ENCODE peak calls at places on chromosomes 11 and 22, in six cellular contexts. One of them, this sample, is unnamed.

GRCh38 chr22:46969961-46970360 is 207.5 kb downstream of the TBC1D22A start:
- DNase-seq in renal cortical epithelial cell: no peak
- DNase-seq in A673: no peak
- DNase-seq in stimulated activated CD4-positive, alpha-beta T cell treated with anti-CD3 and anti-CD28 coated beads, Interleukin-12 subunit alpha, Interleukin-12 subunit beta, amount 100 ng/mL, for 48 hours: no peak
- DNase-seq in H4: no peak
- DNase-seq in endothelial cell: no peak
- DNase-seq in this sample: no peak

GRCh38 chr11:76918941-76919386 is 58.2 kb downstream of the ACER3 start:
- DNase-seq in renal cortical epithelial cell: peak
- DNase-seq in A673: peak
- DNase-seq in stimulated activated CD4-positive, alpha-beta T cell treated with anti-CD3 and anti-CD28 coated beads, Interleukin-12 subunit alpha, Interleukin-12 subunit beta, amount 100 ng/mL, for 48 hours: no peak
- DNase-seq in H4: peak
- DNase-seq in endothelial cell: no peak
- DNase-seq in this sample: no peak

GRCh38 chr22:36356708-36357694 is 30.8 kb downstream of the MYH9 start:
- DNase-seq in renal cortical epithelial cell: no peak
- DNase-seq in A673: no peak
- DNase-seq in stimulated activated CD4-positive, alpha-beta T cell treated with anti-CD3 and anti-CD28 coated beads, Interleukin-12 subunit alpha, Interleukin-12 subunit beta, amount 100 ng/mL, for 48 hours: peak
- DNase-seq in H4: no peak
- DNase-seq in endothelial cell: no peak
- DNase-seq in this sample: peak

GRCh38 chr11:76766521-76766920 is 16.6 kb upstream of the TSKU start:
- DNase-seq in renal cortical epithelial cell: no peak
- DNase-seq in A673: no peak
- DNase-seq in stimulated activated CD4-positive, alpha-beta T cell treated with anti-CD3 and anti-CD28 coated beads, Interleukin-12 subunit alpha, Interleukin-12 subunit beta, amount 100 ng/mL, for 48 hours: no peak
- DNase-seq in H4: no peak
- DNase-seq in endothelial cell: no peak
- DNase-seq in this sample: no peak

GRCh38 chr22:25167834-25168601 is 31.6 kb upstream of the CRYBB3 start:
- DNase-seq in renal cortical epithelial cell: peak
- DNase-seq in A673: no peak
- DNase-seq in stimulated activated CD4-positive, alpha-beta T cell treated with anti-CD3 and anti-CD28 coated beads, Interleukin-12 subunit alpha, Interleukin-12 subunit beta, amount 100 ng/mL, for 48 hours: no peak
- DNase-seq in H4: peak
- DNase-seq in endothelial cell: no peak
- DNase-seq in this sample: no peak

GRCh38 chr11:132466983-132467382 is 1065.3 kb downstream of the OPCML start:
- DNase-seq in renal cortical epithelial cell: no peak
- DNase-seq in A673: no peak
- DNase-seq in stimulated activated CD4-positive, alpha-beta T cell treated with anti-CD3 and anti-CD28 coated beads, Interleukin-12 subunit alpha, Interleukin-12 subunit beta, amount 100 ng/mL, for 48 hours: no peak
- DNase-seq in H4: no peak
- DNase-seq in endothelial cell: peak
- DNase-seq in this sample: no peak

GRCh38 chr11:100095809-100096208 is 591.3 kb upstream of the ARHGAP42 start:
- DNase-seq in renal cortical epithelial cell: no peak
- DNase-seq in A673: no peak
- DNase-seq in stimulated activated CD4-positive, alpha-beta T cell treated with anti-CD3 and anti-CD28 coated beads, Interleukin-12 subunit alpha, Interleukin-12 subunit beta, amount 100 ng/mL, for 48 hours: no peak
- DNase-seq in H4: no peak
- DNase-seq in endothelial cell: no peak
- DNase-seq in this sample: no peak

GRCh38 chr11:12518606-12519385 is 141.4 kb downstream of the PARVA start:
- DNase-seq in renal cortical epithelial cell: no peak
- DNase-seq in A673: no peak
- DNase-seq in stimulated activated CD4-positive, alpha-beta T cell treated with anti-CD3 and anti-CD28 coated beads, Interleukin-12 subunit alpha, Interleukin-12 subunit beta, amount 100 ng/mL, for 48 hours: no peak
- DNase-seq in H4: no peak
- DNase-seq in endothelial cell: no peak
- DNase-seq in this sample: no peak

GRCh38 chr11:33375236-33375635 is 118.1 kb downstream of the HIPK3 start:
- DNase-seq in renal cortical epithelial cell: no peak
- DNase-seq in A673: no peak
- DNase-seq in stimulated activated CD4-positive, alpha-beta T cell treated with anti-CD3 and anti-CD28 coated beads, Interleukin-12 subunit alpha, Interleukin-12 subunit beta, amount 100 ng/mL, for 48 hours: no peak
- DNase-seq in H4: no peak
- DNase-seq in endothelial cell: no peak
- DNase-seq in this sample: no peak

GRCh38 chr11:125464266-125464662 is 31.8 kb downstream of the FEZ1 start:
- DNase-seq in renal cortical epithelial cell: no peak
- DNase-seq in A673: no peak
- DNase-seq in stimulated activated CD4-positive, alpha-beta T cell treated with anti-CD3 and anti-CD28 coated beads, Interleukin-12 subunit alpha, Interleukin-12 subunit beta, amount 100 ng/mL, for 48 hours: no peak
- DNase-seq in H4: peak
- DNase-seq in endothelial cell: no peak
- DNase-seq in this sample: no peak

GRCh38 chr22:43152001-43152354 is 619 bp downstream of the TSPO start:
- DNase-seq in renal cortical epithelial cell: no peak
- DNase-seq in A673: peak
- DNase-seq in stimulated activated CD4-positive, alpha-beta T cell treated with anti-CD3 and anti-CD28 coated beads, Interleukin-12 subunit alpha, Interleukin-12 subunit beta, amount 100 ng/mL, for 48 hours: no peak
- DNase-seq in H4: no peak
- DNase-seq in endothelial cell: no peak
- DNase-seq in this sample: peak

GRCh38 chr11:68878022-68878421 is 25.6 kb downstream of the MRPL21 start:
- DNase-seq in renal cortical epithelial cell: no peak
- DNase-seq in A673: no peak
- DNase-seq in stimulated activated CD4-positive, alpha-beta T cell treated with anti-CD3 and anti-CD28 coated beads, Interleukin-12 subunit alpha, Interleukin-12 subunit beta, amount 100 ng/mL, for 48 hours: no peak
- DNase-seq in H4: no peak
- DNase-seq in endothelial cell: no peak
- DNase-seq in this sample: no peak

GRCh38 chr22:45945621-45946020 is 31.3 kb downstream of the WNT7B start:
- DNase-seq in renal cortical epithelial cell: no peak
- DNase-seq in A673: no peak
- DNase-seq in stimulated activated CD4-positive, alpha-beta T cell treated with anti-CD3 and anti-CD28 coated beads, Interleukin-12 subunit alpha, Interleukin-12 subunit beta, amount 100 ng/mL, for 48 hours: no peak
- DNase-seq in H4: no peak
- DNase-seq in endothelial cell: no peak
- DNase-seq in this sample: no peak

GRCh38 chr22:19658967-19659804 is 55.1 kb upstream of the SEPTIN5 start:
- DNase-seq in renal cortical epithelial cell: no peak
- DNase-seq in A673: no peak
- DNase-seq in stimulated activated CD4-positive, alpha-beta T cell treated with anti-CD3 and anti-CD28 coated beads, Interleukin-12 subunit alpha, Interleukin-12 subunit beta, amount 100 ng/mL, for 48 hours: no peak
- DNase-seq in H4: no peak
- DNase-seq in endothelial cell: no peak
- DNase-seq in this sample: no peak

GRCh38 chr11:57792870-57793269 is 31.3 kb downstream of the CTNND1 start:
- DNase-seq in renal cortical epithelial cell: peak
- DNase-seq in A673: no peak
- DNase-seq in stimulated activated CD4-positive, alpha-beta T cell treated with anti-CD3 and anti-CD28 coated beads, Interleukin-12 subunit alpha, Interleukin-12 subunit beta, amount 100 ng/mL, for 48 hours: no peak
- DNase-seq in H4: no peak
- DNase-seq in endothelial cell: no peak
- DNase-seq in this sample: no peak

GRCh38 chr22:12601870-12602779 is 2925.9 kb upstream of the OR11H1 start:
- DNase-seq in renal cortical epithelial cell: no peak
- DNase-seq in A673: no peak
- DNase-seq in stimulated activated CD4-positive, alpha-beta T cell treated with anti-CD3 and anti-CD28 coated beads, Interleukin-12 subunit alpha, Interleukin-12 subunit beta, amount 100 ng/mL, for 48 hours: no peak
- DNase-seq in H4: peak
- DNase-seq in endothelial cell: no peak
- DNase-seq in this sample: no peak

GRCh38 chr11:91804057-91804456 is 420.6 kb upstream of the FAT3 start:
- DNase-seq in renal cortical epithelial cell: peak
- DNase-seq in A673: peak
- DNase-seq in stimulated activated CD4-positive, alpha-beta T cell treated with anti-CD3 and anti-CD28 coated beads, Interleukin-12 subunit alpha, Interleukin-12 subunit beta, amount 100 ng/mL, for 48 hours: no peak
- DNase-seq in H4: no peak
- DNase-seq in endothelial cell: no peak
- DNase-seq in this sample: no peak

GRCh38 chr11:75862437-75862836 is 47.4 kb downstream of the UVRAG start:
- DNase-seq in renal cortical epithelial cell: no peak
- DNase-seq in A673: no peak
- DNase-seq in stimulated activated CD4-positive, alpha-beta T cell treated with anti-CD3 and anti-CD28 coated beads, Interleukin-12 subunit alpha, Interleukin-12 subunit beta, amount 100 ng/mL, for 48 hours: no peak
- DNase-seq in H4: no peak
- DNase-seq in endothelial cell: no peak
- DNase-seq in this sample: no peak

GRCh38 chr22:19984201-19984753 is 32.3 kb downstream of the ARVCF start:
- DNase-seq in renal cortical epithelial cell: peak
- DNase-seq in A673: peak
- DNase-seq in stimulated activated CD4-positive, alpha-beta T cell treated with anti-CD3 and anti-CD28 coated beads, Interleukin-12 subunit alpha, Interleukin-12 subunit beta, amount 100 ng/mL, for 48 hours: no peak
- DNase-seq in H4: peak
- DNase-seq in endothelial cell: no peak
- DNase-seq in this sample: no peak

GRCh38 chr11:71420455-71421241 is 27.5 kb downstream of the DHCR7 start:
- DNase-seq in renal cortical epithelial cell: peak
- DNase-seq in A673: peak
- DNase-seq in stimulated activated CD4-positive, alpha-beta T cell treated with anti-CD3 and anti-CD28 coated beads, Interleukin-12 subunit alpha, Interleukin-12 subunit beta, amount 100 ng/mL, for 48 hours: peak
- DNase-seq in H4: peak
- DNase-seq in endothelial cell: peak
- DNase-seq in this sample: no peak

GRCh38 chr11:125272092-125272491 is 107.5 kb downstream of the PKNOX2 start:
- DNase-seq in renal cortical epithelial cell: peak
- DNase-seq in A673: no peak
- DNase-seq in stimulated activated CD4-positive, alpha-beta T cell treated with anti-CD3 and anti-CD28 coated beads, Interleukin-12 subunit alpha, Interleukin-12 subunit beta, amount 100 ng/mL, for 48 hours: no peak
- DNase-seq in H4: no peak
- DNase-seq in endothelial cell: no peak
- DNase-seq in this sample: no peak

GRCh38 chr22:37186228-37186996 is 1.6 kb downstream of the C1QTNF6 start:
- DNase-seq in renal cortical epithelial cell: peak
- DNase-seq in A673: peak
- DNase-seq in stimulated activated CD4-positive, alpha-beta T cell treated with anti-CD3 and anti-CD28 coated beads, Interleukin-12 subunit alpha, Interleukin-12 subunit beta, amount 100 ng/mL, for 48 hours: peak
- DNase-seq in H4: peak
- DNase-seq in endothelial cell: peak
- DNase-seq in this sample: no peak

GRCh38 chr22:46575915-46576555 is 38.6 kb upstream of the CELSR1 start:
- DNase-seq in renal cortical epithelial cell: no peak
- DNase-seq in A673: no peak
- DNase-seq in stimulated activated CD4-positive, alpha-beta T cell treated with anti-CD3 and anti-CD28 coated beads, Interleukin-12 subunit alpha, Interleukin-12 subunit beta, amount 100 ng/mL, for 48 hours: no peak
- DNase-seq in H4: no peak
- DNase-seq in endothelial cell: no peak
- DNase-seq in this sample: no peak

GRCh38 chr11:33652930-33653329 is 47.7 kb downstream of the C11orf91 start:
- DNase-seq in renal cortical epithelial cell: no peak
- DNase-seq in A673: no peak
- DNase-seq in stimulated activated CD4-positive, alpha-beta T cell treated with anti-CD3 and anti-CD28 coated beads, Interleukin-12 subunit alpha, Interleukin-12 subunit beta, amount 100 ng/mL, for 48 hours: no peak
- DNase-seq in H4: no peak
- DNase-seq in endothelial cell: no peak
- DNase-seq in this sample: no peak

GRCh38 chr11:121104223-121104831 is 3.3 kb downstream of the TECTA start:
- DNase-seq in renal cortical epithelial cell: no peak
- DNase-seq in A673: no peak
- DNase-seq in stimulated activated CD4-positive, alpha-beta T cell treated with anti-CD3 and anti-CD28 coated beads, Interleukin-12 subunit alpha, Interleukin-12 subunit beta, amount 100 ng/mL, for 48 hours: no peak
- DNase-seq in H4: no peak
- DNase-seq in endothelial cell: peak
- DNase-seq in this sample: no peak

GRCh38 chr11:6856871-6857270 is 6.0 kb upstream of the OR10A2 start:
- DNase-seq in renal cortical epithelial cell: no peak
- DNase-seq in A673: no peak
- DNase-seq in stimulated activated CD4-positive, alpha-beta T cell treated with anti-CD3 and anti-CD28 coated beads, Interleukin-12 subunit alpha, Interleukin-12 subunit beta, amount 100 ng/mL, for 48 hours: no peak
- DNase-seq in H4: no peak
- DNase-seq in endothelial cell: no peak
- DNase-seq in this sample: no peak

GRCh38 chr22:46007003-46007847 is 30.3 kb upstream of the WNT7B start:
- DNase-seq in renal cortical epithelial cell: peak
- DNase-seq in A673: peak
- DNase-seq in stimulated activated CD4-positive, alpha-beta T cell treated with anti-CD3 and anti-CD28 coated beads, Interleukin-12 subunit alpha, Interleukin-12 subunit beta, amount 100 ng/mL, for 48 hours: peak
- DNase-seq in H4: peak
- DNase-seq in endothelial cell: no peak
- DNase-seq in this sample: no peak

GRCh38 chr11:36367806-36368680 is 72.0 kb downstream of the PRR5L start:
- DNase-seq in renal cortical epithelial cell: no peak
- DNase-seq in A673: no peak
- DNase-seq in stimulated activated CD4-positive, alpha-beta T cell treated with anti-CD3 and anti-CD28 coated beads, Interleukin-12 subunit alpha, Interleukin-12 subunit beta, amount 100 ng/mL, for 48 hours: no peak
- DNase-seq in H4: no peak
- DNase-seq in endothelial cell: no peak
- DNase-seq in this sample: no peak

GRCh38 chr22:18110194-18110943 is at the start of gene TUBA8:
- DNase-seq in renal cortical epithelial cell: no peak
- DNase-seq in A673: peak
- DNase-seq in stimulated activated CD4-positive, alpha-beta T cell treated with anti-CD3 and anti-CD28 coated beads, Interleukin-12 subunit alpha, Interleukin-12 subunit beta, amount 100 ng/mL, for 48 hours: no peak
- DNase-seq in H4: no peak
- DNase-seq in endothelial cell: peak
- DNase-seq in this sample: no peak

GRCh38 chr11:113202431-113202830 is 112.0 kb upstream of the TTC12 start:
- DNase-seq in renal cortical epithelial cell: peak
- DNase-seq in A673: no peak
- DNase-seq in stimulated activated CD4-positive, alpha-beta T cell treated with anti-CD3 and anti-CD28 coated beads, Interleukin-12 subunit alpha, Interleukin-12 subunit beta, amount 100 ng/mL, for 48 hours: no peak
- DNase-seq in H4: no peak
- DNase-seq in endothelial cell: no peak
- DNase-seq in this sample: no peak

GRCh38 chr11:114163231-114163631 is 103.7 kb downstream of the ZBTB16 start:
- DNase-seq in renal cortical epithelial cell: peak
- DNase-seq in A673: no peak
- DNase-seq in stimulated activated CD4-positive, alpha-beta T cell treated with anti-CD3 and anti-CD28 coated beads, Interleukin-12 subunit alpha, Interleukin-12 subunit beta, amount 100 ng/mL, for 48 hours: no peak
- DNase-seq in H4: peak
- DNase-seq in endothelial cell: no peak
- DNase-seq in this sample: no peak

GRCh38 chr11:62132689-62133293 is 9.0 kb downstream of the INCENP start:
- DNase-seq in renal cortical epithelial cell: no peak
- DNase-seq in A673: no peak
- DNase-seq in stimulated activated CD4-positive, alpha-beta T cell treated with anti-CD3 and anti-CD28 coated beads, Interleukin-12 subunit alpha, Interleukin-12 subunit beta, amount 100 ng/mL, for 48 hours: no peak
- DNase-seq in H4: no peak
- DNase-seq in endothelial cell: no peak
- DNase-seq in this sample: no peak

GRCh38 chr11:69249641-69250502 is 44.1 kb upstream of the MYEOV start:
- DNase-seq in renal cortical epithelial cell: no peak
- DNase-seq in A673: no peak
- DNase-seq in stimulated activated CD4-positive, alpha-beta T cell treated with anti-CD3 and anti-CD28 coated beads, Interleukin-12 subunit alpha, Interleukin-12 subunit beta, amount 100 ng/mL, for 48 hours: no peak
- DNase-seq in H4: no peak
- DNase-seq in endothelial cell: no peak
- DNase-seq in this sample: no peak

GRCh38 chr22:20079745-20080444 is at the start of gene DGCR8:
- DNase-seq in renal cortical epithelial cell: peak
- DNase-seq in A673: peak
- DNase-seq in stimulated activated CD4-positive, alpha-beta T cell treated with anti-CD3 and anti-CD28 coated beads, Interleukin-12 subunit alpha, Interleukin-12 subunit beta, amount 100 ng/mL, for 48 hours: peak
- DNase-seq in H4: peak
- DNase-seq in endothelial cell: peak
- DNase-seq in this sample: peak

GRCh38 chr11:81237139-81237538 is 1496.5 kb downstream of the FAM181B start:
- DNase-seq in renal cortical epithelial cell: peak
- DNase-seq in A673: peak
- DNase-seq in stimulated activated CD4-positive, alpha-beta T cell treated with anti-CD3 and anti-CD28 coated beads, Interleukin-12 subunit alpha, Interleukin-12 subunit beta, amount 100 ng/mL, for 48 hours: no peak
- DNase-seq in H4: peak
- DNase-seq in endothelial cell: peak
- DNase-seq in this sample: no peak